ENCODE peak calls at places on chromosome 2, in five cellular contexts. One of them, this sample, is unnamed.

GRCh38 chr2:114810092-114810491 is 367.7 kb downstream of the DPP10 start:
- DNase-seq in iPS-NIHi11: no peak
- DNase-seq in progenitor cell of endocrine pancreas: no peak
- DNase-seq in NCI-H1930: no peak
- DNase-seq in effector memory CD8-positive, alpha-beta T cell: no peak
- DNase-seq in this sample: no peak

GRCh38 chr2:156537147-156537546 is 101.0 kb downstream of the GPD2 start:
- DNase-seq in iPS-NIHi11: no peak
- DNase-seq in NCI-H1930: no peak
- DNase-seq in progenitor cell of endocrine pancreas: no peak
- DNase-seq in effector memory CD8-positive, alpha-beta T cell: no peak
- DNase-seq in this sample: no peak

GRCh38 chr2:201465524-201465971 is 14.0 kb downstream of the STRADB start:
- DNase-seq in effector memory CD8-positive, alpha-beta T cell: no peak
- DNase-seq in iPS-NIHi11: no peak
- DNase-seq in progenitor cell of endocrine pancreas: no peak
- DNase-seq in NCI-H1930: no peak
- DNase-seq in this sample: no peak

GRCh38 chr2:38863061-38863695 is 12.6 kb downstream of the DHX57 start:
- DNase-seq in effector memory CD8-positive, alpha-beta T cell: no peak
- DNase-seq in progenitor cell of endocrine pancreas: no peak
- DNase-seq in NCI-H1930: no peak
- DNase-seq in iPS-NIHi11: no peak
- DNase-seq in this sample: no peak

GRCh38 chr2:3277748-3278520 is 99.7 kb downstream of the EIPR1 start:
- DNase-seq in NCI-H1930: no peak
- DNase-seq in iPS-NIHi11: no peak
- DNase-seq in effector memory CD8-positive, alpha-beta T cell: no peak
- DNase-seq in progenitor cell of endocrine pancreas: no peak
- DNase-seq in this sample: no peak

GRCh38 chr2:7041421-7041820 is 124.2 kb downstream of the RNF144A start:
- DNase-seq in NCI-H1930: no peak
- DNase-seq in progenitor cell of endocrine pancreas: no peak
- DNase-seq in effector memory CD8-positive, alpha-beta T cell: no peak
- DNase-seq in iPS-NIHi11: no peak
- DNase-seq in this sample: no peak

GRCh38 chr2:140442319-140442718 is 1662.1 kb upstream of the NXPH2 start:
- DNase-seq in effector memory CD8-positive, alpha-beta T cell: no peak
- DNase-seq in iPS-NIHi11: no peak
- DNase-seq in progenitor cell of endocrine pancreas: no peak
- DNase-seq in NCI-H1930: no peak
- DNase-seq in this sample: no peak

GRCh38 chr2:188024811-188025210 is 266.9 kb upstream of the GULP1 start:
- DNase-seq in effector memory CD8-positive, alpha-beta T cell: no peak
- DNase-seq in progenitor cell of endocrine pancreas: no peak
- DNase-seq in iPS-NIHi11: no peak
- DNase-seq in NCI-H1930: no peak
- DNase-seq in this sample: no peak

GRCh38 chr2:234814366-234814765 is 137.5 kb upstream of the SH3BP4 start:
- DNase-seq in effector memory CD8-positive, alpha-beta T cell: no peak
- DNase-seq in NCI-H1930: no peak
- DNase-seq in progenitor cell of endocrine pancreas: no peak
- DNase-seq in iPS-NIHi11: no peak
- DNase-seq in this sample: no peak

GRCh38 chr2:150944315-150944714 is 317.3 kb downstream of the RBM43 start:
- DNase-seq in NCI-H1930: no peak
- DNase-seq in iPS-NIHi11: no peak
- DNase-seq in effector memory CD8-positive, alpha-beta T cell: no peak
- DNase-seq in progenitor cell of endocrine pancreas: no peak
- DNase-seq in this sample: no peak

GRCh38 chr2:142585785-142586184 is 291.7 kb upstream of the KYNU start:
- DNase-seq in NCI-H1930: no peak
- DNase-seq in effector memory CD8-positive, alpha-beta T cell: no peak
- DNase-seq in iPS-NIHi11: no peak
- DNase-seq in progenitor cell of endocrine pancreas: no peak
- DNase-seq in this sample: no peak

GRCh38 chr2:288002-288742 is at the start of gene ALKAL2:
- DNase-seq in iPS-NIHi11: peak
- DNase-seq in effector memory CD8-positive, alpha-beta T cell: no peak
- DNase-seq in NCI-H1930: no peak
- DNase-seq in progenitor cell of endocrine pancreas: peak
- DNase-seq in this sample: no peak

GRCh38 chr2:26840937-26841610 is 6.9 kb upstream of the DPYSL5 start:
- DNase-seq in progenitor cell of endocrine pancreas: no peak
- DNase-seq in effector memory CD8-positive, alpha-beta T cell: no peak
- DNase-seq in NCI-H1930: no peak
- DNase-seq in iPS-NIHi11: no peak
- DNase-seq in this sample: no peak

GRCh38 chr2:231685349-231686191 is 22.8 kb upstream of the PTMA start:
- DNase-seq in iPS-NIHi11: no peak
- DNase-seq in NCI-H1930: no peak
- DNase-seq in effector memory CD8-positive, alpha-beta T cell: no peak
- DNase-seq in progenitor cell of endocrine pancreas: no peak
- DNase-seq in this sample: no peak

GRCh38 chr2:55051026-55051866 is 995 bp upstream of the RTN4 start:
- DNase-seq in iPS-NIHi11: peak
- DNase-seq in NCI-H1930: peak
- DNase-seq in effector memory CD8-positive, alpha-beta T cell: no peak
- DNase-seq in progenitor cell of endocrine pancreas: no peak
- DNase-seq in this sample: no peak